ENCODE peak calls at places on chromosomes 16 and 17, in five cellular contexts. D is fibroblast of lung, T is NB4, W is stomach, U is A549. N is an unnamed sample.

GRCh38 chr16:8565498-8565897 is 24.8 kb downstream of the TMEM114 start:
- DNase-seq in W (no peak), T (no peak), D (no peak), U (no peak), N (no peak)

GRCh38 chr17:31582151-31582907 is 190.9 kb downstream of the RAB11FIP4 start:
- DNase-seq in T (peak), U (no peak), D (peak), W (peak), N (peak)

GRCh38 chr16:85170066-85171003 is 58.1 kb upstream of the CIBAR2 start:
- DNase-seq in D (no peak), U (no peak), W (no peak), T (peak), N (no peak)

GRCh38 chr17:76007850-76008165 is 7.2 kb downstream of the CDK3 start:
- DNase-seq in U (no peak), W (no peak), T (no peak), D (no peak), N (no peak)

GRCh38 chr17:40878044-40878443 is 7.0 kb downstream of the KRT20 start:
- DNase-seq in U (no peak), W (no peak), T (no peak), D (no peak), N (no peak)

GRCh38 chr16:55487048-55487803 is 8.2 kb downstream of the MMP2 start:
- DNase-seq in U (no peak), T (no peak), D (peak), W (no peak), N (peak)

GRCh38 chr16:67169642-67170167 is 633 bp upstream of the NOL3 start:
- DNase-seq in T (peak), W (no peak), U (no peak), D (peak), N (no peak)

GRCh38 chr16:84585886-84586285 is 32.0 kb downstream of the COTL1 start:
- DNase-seq in T (no peak), U (peak), D (no peak), W (no peak), N (no peak)

GRCh38 chr17:63455417-63455816 is 9.3 kb upstream of the CYB561 start:
- DNase-seq in U (no peak), D (no peak), T (no peak), W (no peak), N (no peak)

DNA sequence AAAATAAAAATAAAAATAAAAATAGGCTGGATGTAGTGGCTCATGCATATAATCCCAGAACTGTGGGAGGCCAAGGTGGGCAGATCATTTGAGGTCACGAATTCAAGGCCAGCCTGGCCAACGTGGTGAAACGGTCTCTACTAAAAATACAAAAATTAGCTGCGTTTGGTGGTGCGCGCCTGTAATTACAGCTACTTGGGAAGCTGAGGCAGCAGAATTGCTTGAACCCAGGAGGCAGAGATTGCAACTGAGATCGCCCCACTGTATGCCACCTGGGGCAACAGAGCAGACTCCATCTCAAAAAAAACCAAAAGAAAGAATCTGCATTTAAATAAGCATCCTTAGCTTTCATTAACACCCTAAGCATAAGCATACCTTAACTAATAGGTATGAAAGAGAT is 33.8 kb downstream of the YWHAE start:
- DNase-seq in U (no peak), T (no peak), W (no peak), D (no peak), N (no peak)
- H3K4me3 ChIP-seq in U (no peak), T (no peak), W (no peak), D (no peak), N (no peak)

DNA sequence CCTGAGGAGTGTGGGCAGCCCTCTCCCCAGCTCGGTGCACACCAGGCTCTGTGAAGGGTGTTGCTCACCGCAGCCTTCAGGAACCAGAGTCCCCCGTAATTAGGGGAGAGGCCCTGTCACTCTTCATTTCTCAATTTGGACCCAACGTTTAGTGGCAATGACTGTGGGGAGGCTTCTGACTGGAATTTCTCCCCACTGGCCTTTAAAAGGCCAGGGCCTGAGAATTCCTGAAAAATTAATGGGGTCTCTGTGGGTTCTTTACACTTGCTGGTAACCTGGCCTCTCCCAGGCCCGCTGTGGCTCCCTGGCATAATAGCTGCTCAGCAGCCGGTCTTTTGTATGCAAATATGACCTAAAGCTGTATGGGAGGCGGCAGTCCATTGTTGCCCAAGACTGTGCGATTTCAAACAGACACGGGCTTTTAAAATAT is 209.7 kb downstream of the MSI2 start:
- DNase-seq in T (peak), U (no peak), W (no peak), D (no peak), N (no peak)
- H3K4me3 ChIP-seq in T (no peak), U (no peak), W (no peak), D (no peak), N (no peak)

GRCh38 chr17:47400333-47400732 is 76.6 kb downstream of the EFCAB13 start:
- DNase-seq in T (no peak), U (no peak), D (no peak), W (no peak), N (no peak)

GRCh38 chr17:47404875-47405274 is 81.1 kb downstream of the EFCAB13 start:
- DNase-seq in W (no peak), U (no peak), T (no peak), D (no peak), N (no peak)

GRCh38 chr17:47401100-47401499 is 77.3 kb downstream of the EFCAB13 start:
- DNase-seq in U (no peak), D (no peak), W (no peak), T (no peak), N (no peak)

GRCh38 chr17:47404006-47404405 is 80.3 kb downstream of the EFCAB13 start:
- DNase-seq in T (no peak), U (no peak), D (peak), W (no peak), N (no peak)
- H3K4me3 ChIP-seq in T (no peak), U (no peak), D (no peak), W (no peak), N (no peak)

GRCh38 chr16:53769787-53770186 is 65.8 kb downstream of the FTO start:
- DNase-seq in W (no peak), D (no peak), U (no peak), T (no peak), N (no peak)
- H3K4me3 ChIP-seq in W (no peak), D (no peak), U (no peak), T (no peak), N (no peak)

GRCh38 chr17:81050645-81051625 is 16.0 kb downstream of the BAIAP2 start:
- DNase-seq in U (no peak), W (no peak), T (peak), D (no peak), N (no peak)
- H3K4me3 ChIP-seq in U (no peak), W (no peak), T (no peak), D (no peak), N (no peak)

GRCh38 chr16:90048737-90049330 is 28.3 kb downstream of the PRDM7 start:
- DNase-seq in T (no peak), D (no peak), U (no peak), W (no peak), N (no peak)

GRCh38 chr16:90046122-90046970 is 27.1 kb upstream of the DBNDD1 start:
- DNase-seq in T (no peak), D (no peak), U (no peak), W (no peak), N (no peak)

GRCh38 chr16:90048347-90048722 is 28.8 kb downstream of the PRDM7 start:
- DNase-seq in W (no peak), D (no peak), U (no peak), T (no peak), N (no peak)

GRCh38 chr16:90047714-90048346 is 28.6 kb upstream of the DBNDD1 start:
- DNase-seq in T (no peak), D (no peak), U (no peak), W (no peak), N (no peak)

DNA sequence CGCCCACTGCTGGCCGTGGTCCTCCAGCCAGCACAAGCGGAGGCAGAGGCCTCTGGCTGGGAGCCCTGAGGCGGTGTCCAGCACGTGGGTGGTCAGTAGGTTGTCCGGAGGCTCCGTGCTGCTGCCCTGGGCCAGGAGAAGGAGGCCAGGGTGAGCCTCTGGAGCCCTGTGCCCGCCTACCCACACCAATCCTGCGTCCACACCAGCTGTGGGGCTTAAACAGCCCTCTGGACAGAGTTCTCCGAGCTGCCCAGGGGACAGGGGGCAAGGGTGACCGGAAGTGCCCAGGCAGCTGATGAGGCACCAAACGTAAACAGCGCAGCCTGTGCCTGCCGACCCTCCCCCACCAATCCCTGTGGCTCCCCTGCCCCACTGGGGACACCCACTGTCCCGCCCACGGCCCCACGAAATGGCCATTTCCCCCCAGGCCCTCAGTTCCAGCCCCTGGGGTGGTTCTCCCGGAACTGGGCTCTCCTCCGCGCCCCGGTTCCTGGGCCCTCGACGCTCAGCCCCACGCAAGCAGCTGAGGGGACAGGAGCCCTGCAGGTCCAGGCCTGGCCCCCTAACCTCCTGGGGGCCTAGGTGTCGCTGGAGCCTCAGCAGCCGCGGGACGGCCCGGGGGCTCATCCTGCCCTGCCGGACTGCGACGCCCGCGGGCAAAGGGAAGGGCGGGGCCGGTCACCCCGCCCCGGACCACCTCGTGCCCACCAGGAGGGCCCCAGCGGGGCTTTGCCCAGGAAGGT is 27.9 kb upstream of the DBNDD1 start:
- DNase-seq in D (peak), U (no peak), T (no peak), W (peak), N (no peak)
- H3K4me3 ChIP-seq in D (no peak), U (peak), T (no peak), W (peak), N (peak)

GRCh38 chr16:4920826-4921225 is 16.1 kb downstream of the PPL start:
- DNase-seq in W (no peak), U (no peak), T (no peak), D (no peak), N (no peak)
- H3K4me3 ChIP-seq in W (no peak), U (no peak), T (no peak), D (no peak), N (no peak)

N was measured in brain microvascular endothelial cell.